ENCODE peak calls at places on chromosomes 12 and 14, in five cellular contexts. L, F, I, Z and W are unnamed samples.
A peak's percentile ranks its signal among the peaks of the same experiment; 100 is the strongest.

GRCh38 chr14:90693413-90693812 is 122.8 kb downstream of the TTC7B start:
- DNase-seq in Z (no peak), F (no peak), L (no peak), I (no peak), W (no peak)

GRCh38 chr12:96434107-96434506 is 33.9 kb upstream of the CDK17 start:
- DNase-seq in Z (peak; percentile 84), F (no peak), L (peak; percentile 76), I (no peak), W (peak; percentile 97)

GRCh38 chr12:49432616-49433015 is 65.4 kb downstream of the SPATS2 start:
- DNase-seq in I (no peak), F (no peak), L (no peak), Z (no peak), W (no peak)

GRCh38 chr14:61321385-61322010 is at the start of gene PRKCH:
- DNase-seq in Z (peak; percentile 62), L (peak; percentile 11), F (peak; percentile 91), I (peak; percentile 90), W (no peak)

GRCh38 chr14:56949828-56950227 is 139.5 kb upstream of the OTX2 start:
- DNase-seq in F (no peak), Z (peak; percentile 2), I (no peak), L (no peak), W (no peak)

GRCh38 chr12:105928436-105928835 is 210.3 kb downstream of the NUAK1 start:
- DNase-seq in Z (no peak), F (no peak), L (no peak), I (no peak), W (no peak)

GRCh38 chr12:15439459-15439858 is 117.2 kb downstream of the PTPRO start:
- DNase-seq in F (no peak), I (no peak), L (no peak), Z (no peak), W (no peak)

GRCh38 chr14:101501341-101501740 is 60.0 kb upstream of the DIO3 start:
- DNase-seq in L (no peak), F (no peak), I (no peak), Z (no peak), W (no peak)

GRCh38 chr14:69812725-69813124 is 15.7 kb upstream of the SLC10A1 start:
- DNase-seq in F (no peak), L (no peak), Z (peak; percentile 11), I (no peak), W (no peak)

GRCh38 chr12:121288158-121288848 is 8.2 kb downstream of the CAMKK2 start:
- DNase-seq in L (no peak), F (peak; percentile 58), I (peak; percentile 66), Z (no peak), W (no peak)

GRCh38 chr14:96126339-96126770 is 78.3 kb upstream of the BDKRB2 start:
- DNase-seq in Z (no peak), I (no peak), F (no peak), L (no peak), W (no peak)

GRCh38 chr14:69625299-69626131 is 14.1 kb downstream of the SUSD6 start:
- DNase-seq in Z (peak; percentile 53), F (peak; percentile 83), I (no peak), L (no peak), W (no peak)

GRCh38 chr14:55354500-55354899 is 57.1 kb downstream of the ATG14 start:
- DNase-seq in F (no peak), L (peak; percentile 61), I (peak; percentile 87), Z (peak; percentile 71), W (no peak)

GRCh38 chr12:52352951-52353350 is 14.3 kb downstream of the KRT85 start:
- DNase-seq in I (peak; percentile 9), F (no peak), L (no peak), Z (no peak), W (no peak)

GRCh38 chr12:78586790-78587189 is 277.8 kb upstream of the SYT1 start:
- DNase-seq in I (no peak), L (no peak), Z (no peak), F (no peak), W (no peak)

GRCh38 chr12:65938807-65939206 is 114.5 kb downstream of the HMGA2 start:
- DNase-seq in I (no peak), F (no peak), Z (no peak), L (no peak), W (no peak)

GRCh38 chr12:6224550-6224949 is 24.4 kb downstream of the CD9 start:
- DNase-seq in L (no peak), F (no peak), I (no peak), Z (peak; percentile 38), W (no peak)

GRCh38 chr12:127688901-127689428 is 578.0 kb upstream of the TMEM132C start:
- DNase-seq in L (no peak), I (no peak), F (no peak), Z (no peak), W (no peak)

GRCh38 chr12:72271401-72271740 is 799 bp upstream of the TRHDE start:
- DNase-seq in I (no peak), Z (peak; percentile 12), L (no peak), F (no peak), W (no peak)

GRCh38 chr12:113779774-113780173 is 186.4 kb downstream of the RBM19 start:
- DNase-seq in Z (no peak), L (no peak), I (no peak), F (no peak), W (no peak)

GRCh38 chr14:79825046-79825521 is 386.2 kb downstream of the DIO2 start:
- DNase-seq in Z (peak; percentile 74), F (no peak), L (peak; percentile 16), I (no peak), W (no peak)

GRCh38 chr14:64812412-64812811 is 67.3 kb downstream of the SPTB start:
- DNase-seq in I (peak; percentile 81), F (peak; percentile 71), L (no peak), Z (no peak), W (no peak)

GRCh38 chr14:54773171-54774006 is 129.2 kb downstream of the GCH1 start:
- DNase-seq in I (peak; percentile 93), F (peak; percentile 82), L (peak; percentile 100), Z (peak; percentile 100), W (peak; percentile 99)

GRCh38 chr14:22131749-22132476 is 457.1 kb downstream of the DAD1 start:
- DNase-seq in I (peak; percentile 81), L (no peak), F (no peak), Z (no peak), W (no peak)

GRCh38 chr14:74511966-74512365 is 18.4 kb downstream of the ISCA2 start:
- DNase-seq in I (peak; percentile 35), L (no peak), Z (no peak), F (peak; percentile 1), W (no peak)

GRCh38 chr12:58346032-58346632 is 404.8 kb downstream of the ATP23 start:
- DNase-seq in Z (peak; percentile 68), F (no peak), L (peak; percentile 79), I (no peak), W (no peak)

GRCh38 chr12:33828326-33828725 is 194.0 kb upstream of the ALG10 start:
- DNase-seq in L (no peak), I (no peak), Z (no peak), F (no peak), W (no peak)

GRCh38 chr12:10397311-10397710 is 7.5 kb upstream of the KLRK1 start:
- DNase-seq in I (no peak), L (no peak), F (no peak), Z (no peak), W (no peak)

GRCh38 chr12:78402366-78403134 is 462.0 kb upstream of the SYT1 start:
- DNase-seq in L (no peak), F (no peak), Z (no peak), I (no peak), W (no peak)

GRCh38 chr14:89411976-89412375 is 5.1 kb downstream of the FOXN3 start:
- DNase-seq in Z (no peak), F (no peak), I (no peak), L (no peak), W (no peak)

GRCh38 chr14:89406941-89407340 is 10.1 kb downstream of the FOXN3 start:
- DNase-seq in F (no peak), L (peak; percentile 16), I (no peak), Z (peak; percentile 47), W (no peak)

GRCh38 chr14:89408907-89409675 is 7.9 kb downstream of the FOXN3 start:
- DNase-seq in L (no peak), F (no peak), I (no peak), Z (peak; percentile 44), W (no peak)

GRCh38 chr14:89407856-89408255 is 9.2 kb downstream of the FOXN3 start:
- DNase-seq in L (peak; percentile 37), Z (no peak), F (no peak), I (no peak), W (no peak)

GRCh38 chr14:89409961-89410360 is 7.1 kb downstream of the FOXN3 start:
- DNase-seq in Z (no peak), F (no peak), L (no peak), I (no peak), W (no peak)
- H3K4me3 ChIP-seq in Z (no peak overlapping the region), F (no peak overlapping the region), L (no peak overlapping the region), I (no peak overlapping the region), W (no peak overlapping the region)

GRCh38 chr12:131332224-131332623 is 378.5 kb downstream of the ADGRD1 start:
- DNase-seq in Z (no peak), F (no peak), L (no peak), I (no peak), W (no peak)

GRCh38 chr12:131330106-131330820 is 376.6 kb downstream of the ADGRD1 start:
- DNase-seq in F (no peak), Z (no peak), L (no peak), I (no peak), W (no peak)

GRCh38 chr12:131331148-131331750 is 377.5 kb downstream of the ADGRD1 start:
- DNase-seq in L (no peak), Z (no peak), I (no peak), F (no peak), W (no peak)

GRCh38 chr12:131323879-131324278 is 370.2 kb downstream of the ADGRD1 start:
- DNase-seq in I (no peak), L (no peak), Z (no peak), F (no peak), W (no peak)

GRCh38 chr12:131327521-131328488 is 374.1 kb downstream of the ADGRD1 start:
- DNase-seq in F (no peak), Z (no peak), I (peak; percentile 77), L (no peak), W (no peak)
- TF ChIP-seq CTCF in F (no peak), Z (no peak), I (peak; percentile 63), L (no peak), W (no peak)

DNA sequence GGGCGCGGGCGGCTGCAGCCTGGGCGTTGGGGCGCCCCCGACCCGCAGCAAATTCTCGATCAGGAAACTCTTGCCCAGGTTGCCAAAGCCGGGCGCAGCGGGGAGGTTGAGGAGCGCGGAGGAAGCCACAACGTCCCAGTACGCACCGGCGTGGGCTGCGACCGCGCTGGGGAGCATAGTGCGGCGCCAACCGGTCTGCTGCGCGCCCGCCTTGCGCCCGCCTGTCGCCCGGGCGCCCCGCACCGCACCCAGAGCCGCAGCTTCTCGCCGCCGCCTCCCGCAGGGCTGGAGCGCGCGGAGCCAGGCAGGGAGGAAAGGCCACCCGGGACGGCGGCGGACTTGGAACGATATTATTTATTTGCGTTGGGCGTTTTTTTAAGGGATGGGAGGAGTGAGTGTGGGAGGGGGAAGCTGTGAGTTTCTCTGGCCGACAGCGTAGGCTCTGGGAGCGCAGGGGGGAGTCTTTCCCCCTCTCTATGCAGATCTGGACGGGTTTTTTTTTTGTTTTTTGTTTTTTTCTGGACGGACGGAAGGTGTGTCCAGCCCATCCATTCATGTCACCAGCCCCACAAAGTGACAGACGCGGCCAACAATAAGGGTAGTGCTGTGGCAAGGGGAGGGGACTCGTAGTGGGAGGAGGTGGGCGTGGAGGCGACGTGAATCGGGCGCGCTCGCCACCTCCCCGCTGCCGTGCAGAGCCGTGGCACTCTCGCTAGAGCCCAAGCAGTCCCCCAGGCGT is at the start of gene DBX2:
- DNase-seq in L (peak; percentile 0), Z (peak; percentile 1), F (peak; percentile 29), I (no peak), W (no peak)
- H3K4me3 ChIP-seq in L (peak within 1 kb of the TSS; percentile 55), Z (peak within 1 kb of the TSS; percentile 35), F (peak within 1 kb of the TSS; percentile 17), I (peak within 1 kb of the TSS; percentile 86), W (peak within 1 kb of the TSS; percentile 36)

GRCh38 chr12:51083140-51083833 is at the start of gene CSRNP2:
- DNase-seq in F (peak; percentile 98), L (peak; percentile 94), Z (peak; percentile 98), I (peak; percentile 100), W (peak; percentile 64)
- TF ChIP-seq CTCF in F (peak; percentile 31), L (peak; percentile 1), Z (no peak), I (peak; percentile 27), W (no peak)